ENCODE peak calls at places on chromosomes 13 and 19, in seven cellular contexts. E is sigmoid colon, T is cardiac fibroblast, K is kidney, A is Peyer's patch, Z is neural crest cell, D is endothelial cell. G is an unnamed sample.

GRCh38 chr13:84641491-84641890 is 759.2 kb upstream of the SLITRK1 start:
- DNase-seq in E (no peak), T (peak), K (no peak), A (no peak), Z (no peak), D (no peak), G (no peak)

GRCh38 chr13:21458816-21459701 is at the start of gene ZDHHC20:
- DNase-seq in E (peak), T (peak), K (peak), A (peak), Z (peak), D (peak), G (peak)

GRCh38 chr13:39777021-39777420 is 121.6 kb downstream of the COG6 start:
- DNase-seq in E (no peak), T (no peak), K (no peak), A (no peak), Z (no peak), D (no peak), G (no peak)

GRCh38 chr13:26585136-26585535 is 27.7 kb downstream of the WASF3 start:
- DNase-seq in E (no peak), T (peak), K (no peak), A (no peak), Z (no peak), D (no peak), G (no peak)

GRCh38 chr13:59823495-59823894 is 340.2 kb downstream of the DIAPH3 start:
- DNase-seq in E (no peak), T (peak), K (no peak), A (no peak), Z (no peak), D (no peak), G (no peak)

GRCh38 chr13:32031025-32031814 is at the start of gene FRY:
- DNase-seq in E (peak), T (peak), K (peak), A (peak), Z (peak), D (peak), G (peak)

GRCh38 chr13:46476174-46476573 is 76.8 kb upstream of the LRCH1 start:
- DNase-seq in E (no peak), T (peak), K (no peak), A (no peak), Z (no peak), D (no peak), G (no peak)

GRCh38 chr13:43835701-43836100 is 43.8 kb downstream of the CCDC122 start:
- DNase-seq in E (no peak), T (peak), K (no peak), A (no peak), Z (no peak), D (no peak), G (no peak)

GRCh38 chr19:43618921-43619261 is 538 bp downstream of the ZNF428 start:
- DNase-seq in E (no peak), T (no peak), K (no peak), A (peak), Z (peak), D (peak), G (no peak)

GRCh38 chr13:26376430-26376829 is 122.5 kb downstream of the CDK8 start:
- DNase-seq in E (no peak), T (no peak), K (no peak), A (no peak), Z (no peak), D (no peak), G (no peak)

GRCh38 chr19:3950871-3951861 is 18.3 kb downstream of the NMRK2 start:
- DNase-seq in E (peak), T (no peak), K (no peak), A (no peak), Z (no peak), D (no peak), G (no peak)

GRCh38 chr19:29264897-29265296 is 51.9 kb upstream of the UQCRFS1 start:
- DNase-seq in E (no peak), T (no peak), K (no peak), A (no peak), Z (no peak), D (no peak), G (no peak)

GRCh38 chr19:19860756-19861390 is 4.8 kb upstream of the ZNF253 start:
- DNase-seq in E (no peak), T (no peak), K (no peak), A (peak), Z (no peak), D (peak), G (peak)

GRCh38 chr13:29301027-29301426 is 294.5 kb downstream of the SLC7A1 start:
- DNase-seq in E (no peak), T (no peak), K (no peak), A (no peak), Z (no peak), D (no peak), G (no peak)

GRCh38 chr13:96707146-96707545 is 287.1 kb downstream of the OXGR1 start:
- DNase-seq in E (no peak), T (no peak), K (no peak), A (no peak), Z (no peak), D (no peak), G (no peak)

GRCh38 chr13:95571941-95572340 is 19.4 kb downstream of the CLDN10 start:
- DNase-seq in E (no peak), T (no peak), K (no peak), A (no peak), Z (no peak), D (no peak), G (no peak)

GRCh38 chr13:28375250-28375930 is 119.5 kb downstream of the FLT1 start:
- DNase-seq in E (no peak), T (no peak), K (no peak), A (no peak), Z (no peak), D (no peak), G (no peak)

GRCh38 chr19:55447421-55448174 is 4.5 kb upstream of the SHISA7 start:
- DNase-seq in E (no peak), T (peak), K (no peak), A (no peak), Z (no peak), D (no peak), G (no peak)

GRCh38 chr13:97226013-97226412 is 3.9 kb downstream of the MBNL2 start:
- DNase-seq in E (no peak), T (no peak), K (no peak), A (no peak), Z (no peak), D (no peak), G (no peak)

GRCh38 chr13:51585696-51586095 is 1.4 kb downstream of the WDFY2 start:
- DNase-seq in E (no peak), T (peak), K (no peak), A (no peak), Z (no peak), D (no peak), G (no peak)

GRCh38 chr13:94987869-94988268 is 275.5 kb upstream of the SOX21 start:
- DNase-seq in E (no peak), T (peak), K (no peak), A (no peak), Z (no peak), D (no peak), G (no peak)

GRCh38 chr19:38557205-38557799 is 60.5 kb downstream of the MAP4K1 start:
- DNase-seq in E (no peak), T (no peak), K (no peak), A (peak), Z (no peak), D (no peak), G (peak)

GRCh38 chr13:40401911-40402776 is 264.3 kb downstream of the FOXO1 start:
- DNase-seq in E (peak), T (peak), K (peak), A (peak), Z (no peak), D (no peak), G (peak)

GRCh38 chr19:4547303-4548237 is 7.7 kb upstream of the LRG1 start:
- DNase-seq in E (no peak), T (peak), K (no peak), A (no peak), Z (no peak), D (no peak), G (no peak)

DNA sequence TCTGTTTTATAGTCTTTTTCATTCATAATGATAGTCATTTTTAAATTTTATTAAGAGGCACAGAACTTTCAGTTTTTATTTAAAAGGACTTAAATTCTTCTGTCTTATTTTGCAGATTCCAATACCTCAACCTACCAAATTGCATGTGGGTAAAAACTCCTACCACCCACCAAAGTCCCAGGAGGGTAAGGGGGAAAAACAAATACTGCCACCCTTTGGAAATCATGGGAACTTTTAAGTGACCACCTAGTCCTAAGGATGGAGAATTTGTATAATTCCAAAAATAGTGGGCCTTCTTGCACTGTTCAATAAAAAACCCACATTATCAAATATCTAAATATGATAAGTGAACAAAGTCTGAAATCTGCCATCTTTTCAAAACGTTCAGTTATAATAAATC is 9.7 kb downstream of the SUPT20H start:
- DNase-seq in E (no peak), T (no peak), K (no peak), A (no peak), Z (no peak), D (no peak), G (no peak)
- TF ChIP-seq CTCF in E (no peak), T (peak), K (no peak), A (no peak), Z (peak), D (peak), G (no peak)

GRCh38 chr19:18230941-18231734 is 4.9 kb upstream of the PDE4C start:
- DNase-seq in E (no peak), T (peak), K (no peak), A (no peak), Z (no peak), D (no peak), G (no peak)

GRCh38 chr19:18227781-18228271 is 1.6 kb upstream of the PDE4C start:
- DNase-seq in E (no peak), T (no peak), K (no peak), A (no peak), Z (no peak), D (no peak), G (no peak)

GRCh38 chr19:18231775-18232174 is 5.5 kb upstream of the PDE4C start:
- DNase-seq in E (no peak), T (no peak), K (no peak), A (no peak), Z (no peak), D (no peak), G (no peak)

GRCh38 chr19:18229915-18230314 is 3.7 kb upstream of the PDE4C start:
- DNase-seq in E (no peak), T (no peak), K (no peak), A (no peak), Z (no peak), D (no peak), G (no peak)

GRCh38 chr19:18229474-18229873 is 3.2 kb upstream of the PDE4C start:
- DNase-seq in E (no peak), T (no peak), K (no peak), A (no peak), Z (no peak), D (no peak), G (no peak)
- TF ChIP-seq CTCF in E (no peak), T (peak), K (peak), A (peak), Z (peak), D (peak), G (no peak)

GRCh38 chr19:45554481-45554880 is 30.1 kb downstream of the OPA3 start:
- DNase-seq in E (no peak), T (no peak), K (no peak), A (no peak), Z (no peak), D (no peak), G (no peak)

GRCh38 chr19:45560686-45561085 is 23.9 kb downstream of the OPA3 start:
- DNase-seq in E (no peak), T (no peak), K (no peak), A (no peak), Z (no peak), D (peak), G (no peak)

GRCh38 chr19:45556835-45557234 is 27.8 kb downstream of the OPA3 start:
- DNase-seq in E (no peak), T (no peak), K (no peak), A (no peak), Z (no peak), D (no peak), G (no peak)

GRCh38 chr19:45560038-45560437 is 24.6 kb downstream of the OPA3 start:
- DNase-seq in E (no peak), T (no peak), K (no peak), A (no peak), Z (no peak), D (no peak), G (peak)

DNA sequence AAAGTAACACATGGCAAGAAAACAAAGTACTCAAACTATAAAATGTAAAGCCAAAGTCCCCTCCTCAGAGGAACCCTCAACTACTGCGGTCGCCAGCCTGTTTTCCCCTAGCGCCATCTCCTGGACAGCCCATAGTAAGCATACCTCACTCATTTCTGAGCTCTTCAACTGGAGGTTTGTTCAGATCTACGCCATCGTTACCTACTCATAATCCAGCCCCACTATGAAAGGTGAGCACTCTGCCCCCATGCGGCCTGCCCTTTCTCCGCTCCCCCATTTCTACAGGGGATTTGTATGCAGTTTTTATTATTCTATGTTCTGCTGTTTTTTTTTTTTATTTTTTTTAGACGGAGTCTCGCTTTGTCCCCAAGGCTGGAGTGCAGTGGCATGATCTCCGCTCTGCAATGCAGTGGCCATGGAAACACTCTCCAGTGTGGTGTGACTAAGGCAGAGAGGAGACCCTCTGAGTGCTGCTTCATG is 26.2 kb downstream of the OPA3 start:
- DNase-seq in E (no peak), T (peak), K (no peak), A (peak), Z (peak), D (peak), G (peak)
- TF ChIP-seq CTCF in E (peak), T (peak), K (peak), A (peak), Z (peak), D (peak), G (peak)

GRCh38 chr19:7497292-7497691 is 8.5 kb upstream of the PEX11G start:
- DNase-seq in E (no peak), T (no peak), K (no peak), A (no peak), Z (no peak), D (peak), G (no peak)
- TF ChIP-seq CTCF in E (no peak), T (peak), K (peak), A (peak), Z (peak), D (peak), G (no peak)

GRCh38 chr19:1318678-1319471 is 33.2 kb downstream of the EFNA2 start:
- DNase-seq in E (no peak), T (no peak), K (no peak), A (no peak), Z (no peak), D (no peak), G (no peak)
- TF ChIP-seq CTCF in E (no peak), T (no peak), K (no peak), A (no peak), Z (no peak), D (no peak), G (no peak)

GRCh38 chr13:98450012-98450411 is 126.9 kb downstream of the STK24 start:
- DNase-seq in E (no peak), T (no peak), K (no peak), A (no peak), Z (no peak), D (no peak), G (no peak)

GRCh38 chr13:98447130-98447529 is 129.8 kb downstream of the STK24 start:
- DNase-seq in E (no peak), T (no peak), K (peak), A (no peak), Z (no peak), D (no peak), G (no peak)

GRCh38 chr13:98447881-98448641 is 128.8 kb downstream of the STK24 start:
- DNase-seq in E (no peak), T (peak), K (peak), A (peak), Z (peak), D (peak), G (no peak)

GRCh38 chr13:98449273-98449672 is 127.6 kb downstream of the STK24 start:
- DNase-seq in E (no peak), T (no peak), K (peak), A (no peak), Z (no peak), D (no peak), G (no peak)

GRCh38 chr13:98448642-98448928 is 128.3 kb downstream of the STK24 start:
- DNase-seq in E (no peak), T (no peak), K (no peak), A (no peak), Z (no peak), D (no peak), G (no peak)
- TF ChIP-seq CTCF in E (no peak), T (no peak), K (no peak), A (no peak), Z (no peak), D (peak), G (no peak)

GRCh38 chr13:104326523-104326922 is 1260.3 kb upstream of the SLC10A2 start:
- DNase-seq in E (no peak), T (no peak), K (no peak), A (no peak), Z (no peak), D (no peak), G (no peak)

GRCh38 chr13:104321756-104322155 is 1255.5 kb upstream of the SLC10A2 start:
- DNase-seq in E (no peak), T (no peak), K (no peak), A (no peak), Z (no peak), D (no peak), G (no peak)

DNA sequence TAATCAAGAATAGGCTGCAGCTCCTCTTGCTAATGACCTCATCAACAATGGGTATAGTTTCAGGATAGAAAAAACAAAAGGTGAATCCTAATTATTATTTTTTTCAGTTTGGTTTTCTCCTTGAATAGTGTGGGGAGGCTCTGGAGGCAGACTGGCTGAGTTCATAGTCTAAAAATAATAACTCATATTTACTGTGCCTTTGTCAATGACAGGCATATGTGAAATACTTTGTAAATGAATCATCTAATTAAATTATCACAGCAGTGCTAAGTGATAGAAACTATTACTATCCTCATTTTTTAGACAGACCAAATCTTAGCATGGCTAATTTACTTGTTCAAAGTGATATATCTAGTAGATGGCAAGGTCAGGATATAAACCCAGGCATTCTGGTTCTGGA is 1261.0 kb upstream of the SLC10A2 start:
- DNase-seq in E (no peak), T (no peak), K (no peak), A (no peak), Z (no peak), D (no peak), G (no peak)
- TF ChIP-seq CTCF in E (no peak), T (no peak), K (no peak), A (no peak), Z (no peak), D (no peak), G (no peak)

GRCh38 chr13:99982021-99982740 is 597 bp downstream of the ZIC2 start:
- DNase-seq in E (no peak), T (no peak), K (peak), A (no peak), Z (no peak), D (peak), G (peak)
- TF ChIP-seq CTCF in E (no peak), T (no peak), K (no peak), A (no peak), Z (no peak), D (no peak), G (no peak)

GRCh38 chr19:40499320-40499719 is 32.5 kb downstream of the SPTBN4 start:
- DNase-seq in E (no peak), T (no peak), K (no peak), A (no peak), Z (no peak), D (no peak), G (no peak)

GRCh38 chr19:40501599-40501998 is 34.8 kb downstream of the SPTBN4 start:
- DNase-seq in E (no peak), T (no peak), K (no peak), A (no peak), Z (no peak), D (no peak), G (no peak)

GRCh38 chr19:40503300-40503699 is 36.5 kb downstream of the SPTBN4 start:
- DNase-seq in E (no peak), T (no peak), K (no peak), A (no peak), Z (peak), D (no peak), G (no peak)

GRCh38 chr19:40502081-40502480 is 35.3 kb downstream of the SPTBN4 start:
- DNase-seq in E (no peak), T (no peak), K (no peak), A (no peak), Z (no peak), D (no peak), G (no peak)

DNA sequence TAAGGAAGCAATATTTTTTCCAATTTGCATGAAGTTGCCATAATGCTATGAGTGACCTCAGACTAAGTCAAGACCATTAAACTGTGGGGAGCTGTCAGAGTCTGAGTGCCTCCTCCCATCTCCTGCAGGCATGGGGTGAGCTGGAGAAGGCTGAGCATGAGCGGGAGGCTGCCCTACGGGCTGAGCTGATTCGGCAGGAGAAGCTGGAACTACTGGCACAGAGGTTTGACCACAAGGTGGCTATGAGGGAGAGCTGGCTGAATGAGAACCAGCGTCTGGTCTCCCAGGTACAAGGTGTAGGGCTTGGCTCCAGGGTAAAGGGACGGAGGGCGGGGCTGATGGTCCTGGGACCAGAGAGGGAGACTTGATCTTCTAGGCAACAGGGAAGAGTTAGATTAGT is 35.8 kb downstream of the SPTBN4 start:
- DNase-seq in E (no peak), T (no peak), K (no peak), A (no peak), Z (no peak), D (no peak), G (no peak)
- TF ChIP-seq CTCF in E (no peak), T (peak), K (no peak), A (no peak), Z (peak), D (no peak), G (no peak)

GRCh38 chr19:52351512-52351911 is 15.5 kb downstream of the ZNF610 start:
- DNase-seq in E (no peak), T (no peak), K (no peak), A (no peak), Z (peak), D (peak), G (no peak)
- TF ChIP-seq CTCF in E (no peak), T (no peak), K (no peak), A (no peak), Z (peak), D (no peak), G (no peak)